ENCODE peak calls at places on chromosomes 7 and 10, in nine cellular contexts. One of them, this sample, is unnamed. For H3K36me3 and H3K27me3, the result is how much of the 10 kb centered on the place peaks cover.

GRCh38 chr10:76558996-76559888 is 1078.4 kb downstream of the KCNMA1 start:
- DNase-seq in adrenal gland: no peak
- DNase-seq in left ventricle myocardium inferior: no peak
- DNase-seq in BJ: peak
- DNase-seq in left lung: no peak
- DNase-seq in brain microvascular endothelial cell: no peak
- DNase-seq in neural progenitor cell: no peak
- DNase-seq in endothelial cell of umbilical vein: no peak
- DNase-seq in CD8-positive, alpha-beta T cell: no peak
- DNase-seq in this sample: no peak

GRCh38 chr7:45696476-45696875 is 122.3 kb downstream of the ADCY1 start:
- DNase-seq in adrenal gland: no peak
- DNase-seq in left ventricle myocardium inferior: no peak
- DNase-seq in BJ: no peak
- DNase-seq in left lung: no peak
- DNase-seq in brain microvascular endothelial cell: no peak
- DNase-seq in neural progenitor cell: no peak
- DNase-seq in endothelial cell of umbilical vein: no peak
- DNase-seq in CD8-positive, alpha-beta T cell: no peak
- DNase-seq in this sample: no peak

GRCh38 chr7:107387573-107388219 is 82.2 kb upstream of the GPR22 start:
- DNase-seq in adrenal gland: no peak
- DNase-seq in left ventricle myocardium inferior: no peak
- DNase-seq in BJ: peak
- DNase-seq in left lung: no peak
- DNase-seq in brain microvascular endothelial cell: peak
- DNase-seq in neural progenitor cell: no peak
- DNase-seq in endothelial cell of umbilical vein: peak
- DNase-seq in CD8-positive, alpha-beta T cell: no peak
- DNase-seq in this sample: no peak

GRCh38 chr10:32308027-32308603 is 38.8 kb downstream of the EPC1 start:
- DNase-seq in adrenal gland: no peak
- DNase-seq in left ventricle myocardium inferior: no peak
- DNase-seq in BJ: no peak
- DNase-seq in left lung: no peak
- DNase-seq in brain microvascular endothelial cell: no peak
- DNase-seq in neural progenitor cell: no peak
- DNase-seq in endothelial cell of umbilical vein: no peak
- DNase-seq in CD8-positive, alpha-beta T cell: no peak
- DNase-seq in this sample: no peak

GRCh38 chr7:131249003-131249402 is 78.7 kb upstream of the MKLN1 start:
- DNase-seq in adrenal gland: peak
- DNase-seq in left ventricle myocardium inferior: peak
- DNase-seq in BJ: peak
- DNase-seq in left lung: no peak
- DNase-seq in brain microvascular endothelial cell: peak
- DNase-seq in neural progenitor cell: no peak
- DNase-seq in endothelial cell of umbilical vein: peak
- DNase-seq in CD8-positive, alpha-beta T cell: no peak
- DNase-seq in this sample: no peak

GRCh38 chr7:140831724-140832123 is 93.0 kb downstream of the BRAF start:
- DNase-seq in adrenal gland: no peak
- DNase-seq in left ventricle myocardium inferior: no peak
- DNase-seq in BJ: no peak
- DNase-seq in left lung: no peak
- DNase-seq in brain microvascular endothelial cell: no peak
- DNase-seq in neural progenitor cell: no peak
- DNase-seq in endothelial cell of umbilical vein: no peak
- DNase-seq in CD8-positive, alpha-beta T cell: no peak
- DNase-seq in this sample: no peak

GRCh38 chr10:122328676-122329075 is 45.8 kb upstream of the PLEKHA1 start:
- DNase-seq in adrenal gland: no peak
- DNase-seq in left ventricle myocardium inferior: no peak
- DNase-seq in BJ: no peak
- DNase-seq in left lung: no peak
- DNase-seq in brain microvascular endothelial cell: no peak
- DNase-seq in neural progenitor cell: no peak
- DNase-seq in endothelial cell of umbilical vein: no peak
- DNase-seq in CD8-positive, alpha-beta T cell: no peak
- DNase-seq in this sample: no peak

GRCh38 chr7:104972510-104972909 is 41.5 kb upstream of the KMT2E start:
- DNase-seq in adrenal gland: no peak
- DNase-seq in left ventricle myocardium inferior: no peak
- DNase-seq in BJ: peak
- DNase-seq in left lung: no peak
- DNase-seq in brain microvascular endothelial cell: peak
- DNase-seq in neural progenitor cell: no peak
- DNase-seq in endothelial cell of umbilical vein: no peak
- DNase-seq in CD8-positive, alpha-beta T cell: no peak
- DNase-seq in this sample: no peak

GRCh38 chr10:99234067-99234738 is 1.4 kb downstream of the HPSE2 start:
- DNase-seq in adrenal gland: peak
- DNase-seq in left ventricle myocardium inferior: peak
- DNase-seq in BJ: no peak
- DNase-seq in left lung: peak
- DNase-seq in brain microvascular endothelial cell: peak
- DNase-seq in neural progenitor cell: peak
- DNase-seq in endothelial cell of umbilical vein: peak
- DNase-seq in CD8-positive, alpha-beta T cell: peak
- DNase-seq in this sample: peak

GRCh38 chr10:22252801-22253577 is 35.2 kb upstream of the EBLN1 start:
- DNase-seq in adrenal gland: peak
- DNase-seq in left ventricle myocardium inferior: peak
- DNase-seq in BJ: no peak
- DNase-seq in left lung: peak
- DNase-seq in brain microvascular endothelial cell: no peak
- DNase-seq in neural progenitor cell: peak
- DNase-seq in endothelial cell of umbilical vein: peak
- DNase-seq in CD8-positive, alpha-beta T cell: peak
- DNase-seq in this sample: peak

GRCh38 chr10:71748671-71749191 is 24.6 kb downstream of the VSIR start:
- DNase-seq in adrenal gland: peak
- DNase-seq in left ventricle myocardium inferior: peak
- DNase-seq in BJ: no peak
- DNase-seq in left lung: peak
- DNase-seq in brain microvascular endothelial cell: no peak
- DNase-seq in neural progenitor cell: no peak
- DNase-seq in endothelial cell of umbilical vein: peak
- DNase-seq in CD8-positive, alpha-beta T cell: peak
- DNase-seq in this sample: peak

GRCh38 chr7:92527300-92528187 is 776 bp downstream of the PEX1 start:
- DNase-seq in adrenal gland: peak
- DNase-seq in left ventricle myocardium inferior: peak
- DNase-seq in BJ: peak
- DNase-seq in left lung: peak
- DNase-seq in brain microvascular endothelial cell: peak
- DNase-seq in neural progenitor cell: peak
- DNase-seq in endothelial cell of umbilical vein: peak
- DNase-seq in CD8-positive, alpha-beta T cell: peak
- DNase-seq in this sample: peak

GRCh38 chr10:131710142-131710861 is 190.5 kb upstream of the PPP2R2D start:
- DNase-seq in adrenal gland: no peak
- DNase-seq in left ventricle myocardium inferior: no peak
- DNase-seq in BJ: no peak
- DNase-seq in left lung: peak
- DNase-seq in brain microvascular endothelial cell: no peak
- DNase-seq in neural progenitor cell: no peak
- DNase-seq in endothelial cell of umbilical vein: no peak
- DNase-seq in CD8-positive, alpha-beta T cell: no peak
- DNase-seq in this sample: no peak
- H3K36me3 ChIP-seq in adrenal gland: under half
- H3K36me3 ChIP-seq in left ventricle myocardium inferior: under half
- H3K36me3 ChIP-seq in BJ: under half
- H3K36me3 ChIP-seq in left lung: under half
- H3K36me3 ChIP-seq in brain microvascular endothelial cell: under half
- H3K36me3 ChIP-seq in neural progenitor cell: under half
- H3K36me3 ChIP-seq in endothelial cell of umbilical vein: under half
- H3K36me3 ChIP-seq in CD8-positive, alpha-beta T cell: under half
- H3K36me3 ChIP-seq in this sample: under half

GRCh38 chr7:112207765-112208164 is 1.3 kb downstream of the ZNF277 start:
- DNase-seq in adrenal gland: no peak
- DNase-seq in left ventricle myocardium inferior: no peak
- DNase-seq in BJ: no peak
- DNase-seq in left lung: no peak
- DNase-seq in brain microvascular endothelial cell: no peak
- DNase-seq in neural progenitor cell: no peak
- DNase-seq in endothelial cell of umbilical vein: no peak
- DNase-seq in CD8-positive, alpha-beta T cell: no peak
- DNase-seq in this sample: no peak
- H3K4me3 ChIP-seq in adrenal gland: no peak
- H3K4me3 ChIP-seq in left ventricle myocardium inferior: peak
- H3K4me3 ChIP-seq in BJ: no peak
- H3K4me3 ChIP-seq in left lung: peak
- H3K4me3 ChIP-seq in brain microvascular endothelial cell: no peak
- H3K4me3 ChIP-seq in neural progenitor cell: peak
- H3K4me3 ChIP-seq in endothelial cell of umbilical vein: peak
- H3K4me3 ChIP-seq in CD8-positive, alpha-beta T cell: no peak
- H3K4me3 ChIP-seq in this sample: no peak

GRCh38 chr10:102230861-102231356 is 4.8 kb downstream of the ELOVL3 start:
- DNase-seq in adrenal gland: no peak
- DNase-seq in left ventricle myocardium inferior: peak
- DNase-seq in BJ: no peak
- DNase-seq in left lung: peak
- DNase-seq in brain microvascular endothelial cell: no peak
- DNase-seq in neural progenitor cell: peak
- DNase-seq in endothelial cell of umbilical vein: no peak
- DNase-seq in CD8-positive, alpha-beta T cell: peak
- DNase-seq in this sample: peak

GRCh38 chr10:102230264-102230860 is 4.3 kb downstream of the ELOVL3 start:
- DNase-seq in adrenal gland: peak
- DNase-seq in left ventricle myocardium inferior: peak
- DNase-seq in BJ: no peak
- DNase-seq in left lung: peak
- DNase-seq in brain microvascular endothelial cell: peak
- DNase-seq in neural progenitor cell: peak
- DNase-seq in endothelial cell of umbilical vein: peak
- DNase-seq in CD8-positive, alpha-beta T cell: peak
- DNase-seq in this sample: peak

GRCh38 chr10:102231357-102232318 is 5.5 kb downstream of the ELOVL3 start:
- DNase-seq in adrenal gland: peak
- DNase-seq in left ventricle myocardium inferior: peak
- DNase-seq in BJ: no peak
- DNase-seq in left lung: peak
- DNase-seq in brain microvascular endothelial cell: no peak
- DNase-seq in neural progenitor cell: peak
- DNase-seq in endothelial cell of umbilical vein: peak
- DNase-seq in CD8-positive, alpha-beta T cell: peak
- DNase-seq in this sample: peak

GRCh38 chr10:102227050-102227449 is 951 bp downstream of the ELOVL3 start:
- DNase-seq in adrenal gland: no peak
- DNase-seq in left ventricle myocardium inferior: no peak
- DNase-seq in BJ: no peak
- DNase-seq in left lung: no peak
- DNase-seq in brain microvascular endothelial cell: no peak
- DNase-seq in neural progenitor cell: no peak
- DNase-seq in endothelial cell of umbilical vein: no peak
- DNase-seq in CD8-positive, alpha-beta T cell: no peak
- DNase-seq in this sample: no peak

DNA sequence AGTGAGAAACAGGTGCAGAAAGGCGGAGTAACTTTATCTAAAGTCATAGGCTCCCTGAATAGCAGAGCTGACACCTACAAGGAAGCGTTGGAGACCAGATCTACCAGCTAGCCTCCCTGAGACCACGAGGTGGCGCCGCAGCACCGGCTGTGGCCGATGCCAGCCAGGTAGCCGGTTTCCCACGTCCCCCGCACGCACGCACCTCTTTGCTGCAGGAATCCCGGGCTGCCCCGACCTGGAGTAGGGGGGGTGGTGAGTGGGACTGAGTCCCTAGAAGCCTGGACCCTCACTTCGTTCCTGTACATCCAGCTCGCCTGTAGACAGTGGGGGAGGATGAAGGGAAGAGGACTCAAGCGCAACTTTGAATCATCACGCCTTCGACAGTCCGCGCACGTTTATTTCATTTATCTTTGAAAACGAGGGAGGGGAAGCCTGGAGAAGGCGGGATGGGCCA is 3.7 kb downstream of the ELOVL3 start:
- DNase-seq in adrenal gland: peak
- DNase-seq in left ventricle myocardium inferior: peak
- DNase-seq in BJ: no peak
- DNase-seq in left lung: peak
- DNase-seq in brain microvascular endothelial cell: peak
- DNase-seq in neural progenitor cell: peak
- DNase-seq in endothelial cell of umbilical vein: peak
- DNase-seq in CD8-positive, alpha-beta T cell: peak
- DNase-seq in this sample: peak
- H3K27me3 ChIP-seq in adrenal gland: under half
- H3K27me3 ChIP-seq in left ventricle myocardium inferior: half or more
- H3K27me3 ChIP-seq in BJ: under half
- H3K27me3 ChIP-seq in left lung: half or more
- H3K27me3 ChIP-seq in brain microvascular endothelial cell: under half
- H3K27me3 ChIP-seq in neural progenitor cell: half or more
- H3K27me3 ChIP-seq in endothelial cell of umbilical vein: half or more
- H3K27me3 ChIP-seq in CD8-positive, alpha-beta T cell: under half
- H3K27me3 ChIP-seq in this sample: half or more

DNA sequence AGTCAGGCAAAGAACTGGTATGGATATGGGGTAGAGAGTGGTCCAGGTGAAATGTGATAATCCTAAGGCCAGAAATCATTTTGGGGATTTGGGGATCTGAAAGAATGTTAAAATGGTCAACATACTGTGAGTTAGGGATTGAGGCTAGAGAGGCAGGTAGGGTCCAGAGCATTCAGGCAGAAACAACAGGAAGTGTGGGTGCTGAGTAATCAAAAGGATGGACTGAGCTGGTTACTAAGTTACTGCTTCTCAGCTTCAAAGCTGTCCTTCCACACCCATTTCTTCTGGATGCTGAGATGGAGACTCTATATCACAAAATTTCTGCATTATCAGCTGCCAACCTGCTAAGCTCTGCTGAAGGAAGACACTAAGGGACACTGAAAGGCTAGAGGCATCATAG is 30.6 kb upstream of the PRKCQ start:
- DNase-seq in adrenal gland: no peak
- DNase-seq in left ventricle myocardium inferior: no peak
- DNase-seq in BJ: no peak
- DNase-seq in left lung: no peak
- DNase-seq in brain microvascular endothelial cell: no peak
- DNase-seq in neural progenitor cell: no peak
- DNase-seq in endothelial cell of umbilical vein: no peak
- DNase-seq in CD8-positive, alpha-beta T cell: no peak
- DNase-seq in this sample: no peak
- H3K36me3 ChIP-seq in adrenal gland: under half
- H3K36me3 ChIP-seq in left ventricle myocardium inferior: under half
- H3K36me3 ChIP-seq in BJ: under half
- H3K36me3 ChIP-seq in left lung: under half
- H3K36me3 ChIP-seq in brain microvascular endothelial cell: under half
- H3K36me3 ChIP-seq in neural progenitor cell: under half
- H3K36me3 ChIP-seq in endothelial cell of umbilical vein: under half
- H3K36me3 ChIP-seq in CD8-positive, alpha-beta T cell: under half
- H3K36me3 ChIP-seq in this sample: under half

GRCh38 chr7:2634265-2635145 is 2.7 kb downstream of the TTYH3 start:
- DNase-seq in adrenal gland: no peak
- DNase-seq in left ventricle myocardium inferior: no peak
- DNase-seq in BJ: no peak
- DNase-seq in left lung: no peak
- DNase-seq in brain microvascular endothelial cell: no peak
- DNase-seq in neural progenitor cell: no peak
- DNase-seq in endothelial cell of umbilical vein: no peak
- DNase-seq in CD8-positive, alpha-beta T cell: no peak
- DNase-seq in this sample: peak
- H3K4me3 ChIP-seq in adrenal gland: peak
- H3K4me3 ChIP-seq in left ventricle myocardium inferior: peak
- H3K4me3 ChIP-seq in BJ: peak
- H3K4me3 ChIP-seq in left lung: peak
- H3K4me3 ChIP-seq in brain microvascular endothelial cell: peak
- H3K4me3 ChIP-seq in neural progenitor cell: peak
- H3K4me3 ChIP-seq in endothelial cell of umbilical vein: peak
- H3K4me3 ChIP-seq in CD8-positive, alpha-beta T cell: no peak
- H3K4me3 ChIP-seq in this sample: no peak

This sample was measured in H7.